ENCODE peak calls at places on chromosomes 1 and 21, in ten cellular contexts. S, H, O, A, T, D, P, U, K and V are unnamed samples.

GRCh38 chr1:87240661-87241285 is 87.9 kb upstream of the LMO4 start:
- DNase-seq in S (no peak), H (no peak), O (no peak), A (no peak), T (no peak), D (no peak), P (no peak), U (no peak), K (no peak), V (no peak)

GRCh38 chr1:230066466-230067404 is at the start of gene GALNT2:
- DNase-seq in S (peak; percentile 78), H (peak; percentile 80), O (peak; percentile 98), A (peak; percentile 92), T (peak; percentile 97), D (peak; percentile 91), P (peak; percentile 87), U (peak; percentile 96), K (peak; percentile 79), V (peak; percentile 93)

GRCh38 chr1:29670752-29671151 is 434.4 kb downstream of the PTPRU start:
- DNase-seq in S (no peak), H (no peak), O (no peak), A (no peak), T (no peak), D (no peak), P (peak; percentile 28), U (no peak), K (no peak), V (no peak)

GRCh38 chr1:227887697-227888403 is 59.9 kb downstream of the WNT9A start:
- DNase-seq in S (peak; percentile 15), H (peak; percentile 29), O (peak; percentile 29), A (no peak), T (no peak), D (peak; percentile 37), P (peak; percentile 92), U (no peak), K (no peak), V (peak; percentile 5)

GRCh38 chr1:78155121-78155520 is 109.4 kb downstream of the GIPC2 start:
- DNase-seq in S (no peak), H (no peak), O (no peak), A (no peak), T (no peak), D (no peak), P (no peak), U (no peak), K (no peak), V (no peak)

GRCh38 chr1:209751627-209752231 is 4.1 kb upstream of the TRAF3IP3 start:
- DNase-seq in S (no peak), H (no peak), O (no peak), A (no peak), T (no peak), D (no peak), P (no peak), U (no peak), K (no peak), V (no peak)

GRCh38 chr21:32410916-32411315 is 1.6 kb upstream of the EVA1C start:
- DNase-seq in S (no peak), H (no peak), O (no peak), A (no peak), T (no peak), D (no peak), P (no peak), U (no peak), K (no peak), V (no peak)

GRCh38 chr1:213759359-213760181 is 228.2 kb upstream of the PROX1 start:
- DNase-seq in S (no peak), H (no peak), O (peak; percentile 32), A (peak; percentile 39), T (no peak), D (no peak), P (no peak), U (no peak), K (no peak), V (no peak)

DNA sequence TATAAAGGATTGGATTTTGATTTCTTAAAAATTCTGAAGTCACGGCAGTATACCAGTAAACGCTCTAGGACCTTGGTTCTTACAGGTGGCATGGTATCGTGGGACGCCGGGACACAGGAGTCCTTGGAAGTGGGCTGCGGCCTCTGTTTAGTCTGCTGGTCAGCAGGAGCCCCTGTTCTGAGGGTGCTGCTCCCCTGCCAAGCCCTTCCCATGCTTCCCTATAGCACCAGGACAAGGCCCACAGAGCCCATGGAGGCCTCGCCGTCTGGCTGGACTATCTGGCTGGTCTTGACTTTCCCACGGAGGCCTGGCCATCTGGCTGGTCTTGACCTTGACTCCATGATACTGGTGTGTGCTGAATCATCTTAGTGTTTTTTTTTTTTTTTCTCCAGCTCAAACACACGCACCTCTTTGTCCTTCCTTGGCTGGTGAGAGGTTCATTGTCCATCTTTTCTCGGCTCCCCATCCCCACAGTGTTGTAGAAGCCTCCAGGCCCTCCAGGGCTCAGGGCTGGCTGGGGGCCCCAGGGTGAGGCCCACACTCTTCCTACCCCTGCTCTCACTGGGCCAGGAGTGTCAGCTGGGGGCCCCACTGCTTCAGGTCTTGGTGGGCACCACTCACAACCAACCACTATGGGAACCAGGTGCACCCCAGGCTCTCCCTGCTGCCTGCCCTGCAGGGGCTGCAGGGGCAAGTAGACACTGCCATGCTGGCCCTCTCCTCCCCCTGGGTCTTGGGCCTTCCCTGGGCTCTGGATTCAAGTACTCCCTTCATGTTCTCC is 16.5 kb upstream of the TTC34 start:
- DNase-seq in S (no peak), H (no peak), O (no peak), A (no peak), T (no peak), D (no peak), P (no peak), U (no peak), K (no peak), V (no peak)
- H3K27me3 ChIP-seq in S (no peaks in the 10 kb centered on the region), H (peaks cover 2% of the 10 kb centered on the region), O (no peaks in the 10 kb centered on the region), A (no peaks in the 10 kb centered on the region), T (no peaks in the 10 kb centered on the region), D (no peaks in the 10 kb centered on the region), P (no peaks in the 10 kb centered on the region), U (peaks cover 2% of the 10 kb centered on the region), K (no peaks in the 10 kb centered on the region), V (peaks cover 6% of the 10 kb centered on the region)

GRCh38 chr1:204529371-204529895 is 13.2 kb downstream of the MDM4 start:
- DNase-seq in S (no peak), H (no peak), O (no peak), A (peak; percentile 42), T (no peak), D (no peak), P (no peak), U (no peak), K (no peak), V (no peak)

GRCh38 chr1:204530932-204531331 is 14.7 kb downstream of the MDM4 start:
- DNase-seq in S (no peak), H (no peak), O (no peak), A (no peak), T (no peak), D (no peak), P (no peak), U (no peak), K (peak; percentile 12), V (no peak)

GRCh38 chr1:204524986-204525385 is 8.8 kb downstream of the MDM4 start:
- DNase-seq in S (no peak), H (no peak), O (no peak), A (no peak), T (no peak), D (no peak), P (no peak), U (no peak), K (no peak), V (no peak)

GRCh38 chr1:204528241-204528640 is 12.0 kb downstream of the MDM4 start:
- DNase-seq in S (no peak), H (no peak), O (no peak), A (no peak), T (no peak), D (no peak), P (no peak), U (no peak), K (no peak), V (no peak)

GRCh38 chr1:204528677-204529076 is 12.5 kb downstream of the MDM4 start:
- DNase-seq in S (no peak), H (no peak), O (no peak), A (no peak), T (no peak), D (no peak), P (no peak), U (no peak), K (no peak), V (no peak)
- H3K4me3 ChIP-seq in S (no peak overlapping the region), H (no peak overlapping the region), O (no peak overlapping the region), A (no peak overlapping the region), T (no peak overlapping the region), D (no peak overlapping the region), P (no peak overlapping the region), U (no peak overlapping the region), K (no peak overlapping the region), V (no peak overlapping the region)

GRCh38 chr1:246583056-246583440 is 16.8 kb downstream of the CNST start:
- DNase-seq in S (no peak), H (no peak), O (no peak), A (no peak), T (no peak), D (no peak), P (no peak), U (no peak), K (no peak), V (no peak)

GRCh38 chr1:246587032-246587431 is 20.8 kb downstream of the CNST start:
- DNase-seq in S (no peak), H (no peak), O (no peak), A (no peak), T (no peak), D (no peak), P (no peak), U (no peak), K (no peak), V (no peak)

GRCh38 chr1:246582301-246583055 is 16.2 kb downstream of the CNST start:
- DNase-seq in S (no peak), H (no peak), O (no peak), A (peak; percentile 91), T (no peak), D (no peak), P (no peak), U (no peak), K (no peak), V (no peak)

GRCh38 chr1:246580497-246581047 is 14.3 kb downstream of the CNST start:
- DNase-seq in S (no peak), H (no peak), O (no peak), A (peak; percentile 41), T (no peak), D (no peak), P (no peak), U (no peak), K (no peak), V (no peak)

GRCh38 chr1:246583448-246584185 is 17.4 kb downstream of the CNST start:
- DNase-seq in S (peak; percentile 66), H (no peak), O (no peak), A (peak; percentile 96), T (peak; percentile 51), D (no peak), P (no peak), U (peak; percentile 46), K (no peak), V (peak; percentile 72)
- H3K4me1 ChIP-seq in S (peaks cover 15% of the 10 kb centered on the region), H (peaks cover 7% of the 10 kb centered on the region), O (peaks cover 24% of the 10 kb centered on the region), A (peaks cover 3% of the 10 kb centered on the region), T (peaks cover 64% of the 10 kb centered on the region), D (peaks cover 61% of the 10 kb centered on the region), P (peaks cover 44% of the 10 kb centered on the region), U (peaks cover 72% of the 10 kb centered on the region), K (peaks cover 16% of the 10 kb centered on the region), V (peaks cover 22% of the 10 kb centered on the region)

DNA sequence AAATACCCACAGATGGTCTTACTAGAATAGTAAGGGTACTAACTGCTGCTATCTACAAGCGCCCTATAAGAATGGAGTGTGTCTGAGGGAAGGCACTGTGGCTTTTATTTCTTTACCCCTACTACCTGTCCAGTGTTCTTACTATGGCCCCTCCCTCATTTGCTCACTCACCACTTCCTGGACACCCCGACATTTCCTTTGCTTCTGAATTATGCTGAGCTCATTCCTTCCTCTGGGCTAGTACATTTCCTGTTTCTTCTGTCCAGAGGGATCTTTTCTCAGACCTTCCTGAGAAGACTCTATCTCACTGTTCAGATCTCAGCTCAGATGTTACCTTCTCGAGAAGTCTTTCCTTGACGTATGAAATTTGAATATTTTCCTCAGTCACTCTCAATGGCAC is 192.1 kb upstream of the DAB1 start:
- DNase-seq in S (no peak), H (no peak), O (no peak), A (no peak), T (no peak), D (no peak), P (no peak), U (no peak), K (no peak), V (no peak)
- H3K27me3 ChIP-seq in S (no peaks in the 10 kb centered on the region), H (no peaks in the 10 kb centered on the region), O (no peaks in the 10 kb centered on the region), A (no peaks in the 10 kb centered on the region), T (no peaks in the 10 kb centered on the region), D (no peaks in the 10 kb centered on the region), P (no peaks in the 10 kb centered on the region), U (no peaks in the 10 kb centered on the region), K (no peaks in the 10 kb centered on the region), V (no peaks in the 10 kb centered on the region)